ENCODE peak calls at places on chromosomes 13 and 19, in five cellular contexts. Z is activated T-helper 2 cell treated with anti-CD3 and anti-CD28 coated beads, Interferon-gamma antibody, Interleukin-2, Interleukin-4, amounts not matched to agents 10 μg/mL and 5 μg/mL and 100 μg/mL, durations not matched to agents 14 hours and 24 hours and 36 hours; M is activated CD4-positive, alpha-beta T cell treated with anti-CD3 and anti-CD28 coated beads for 36 hours; V is endothelial cell of umbilical vein; F is COR-L47. H is an unnamed sample.

GRCh38 chr19:5345895-5346386 is 5.3 kb upstream of the PTPRS start:
- DNase-seq in M (peak; percentile 51), Z (no peak), F (no peak), V (peak; percentile 35), H (no peak)

GRCh38 chr13:20303636-20304035 is 71.5 kb upstream of the GJB6 start:
- DNase-seq in M (no peak), F (no peak), Z (no peak), V (no peak), H (no peak)

GRCh38 chr13:101945435-101945834 is 456.4 kb downstream of the FGF14 start:
- DNase-seq in Z (no peak), V (no peak), M (no peak), F (no peak), H (peak; percentile 41)

GRCh38 chr13:51587372-51587771 is 3.1 kb downstream of the WDFY2 start:
- DNase-seq in F (no peak), Z (no peak), V (no peak), M (no peak), H (no peak)

GRCh38 chr19:1275976-1276619 is 768 bp downstream of the FAM174C start:
- DNase-seq in Z (no peak), F (no peak), V (no peak), M (no peak), H (no peak)

GRCh38 chr19:7512400-7512851 is 3.5 kb upstream of the ZNF358 start:
- DNase-seq in Z (no peak), V (no peak), F (no peak), M (no peak), H (peak; percentile 94)

GRCh38 chr13:44423824-44424223 is 50.2 kb downstream of the SERP2 start:
- DNase-seq in M (no peak), F (no peak), V (no peak), Z (no peak), H (no peak)

GRCh38 chr13:22926176-22927007 is 254.4 kb upstream of the SGCG start:
- DNase-seq in M (peak; percentile 16), V (no peak), F (no peak), Z (no peak), H (no peak)

GRCh38 chr19:47099576-47100050 is 14.0 kb downstream of the ZC3H4 start:
- DNase-seq in F (no peak), V (no peak), M (no peak), Z (no peak), H (no peak)

GRCh38 chr19:4597278-4597974 is 37.9 kb upstream of the SEMA6B start:
- DNase-seq in Z (peak; percentile 13), V (peak; percentile 41), F (no peak), M (no peak), H (peak; percentile 75)

GRCh38 chr13:47705185-47705584 is 295.9 kb downstream of the SUCLA2 start:
- DNase-seq in Z (no peak), M (no peak), V (no peak), F (no peak), H (no peak)

GRCh38 chr19:14031719-14032480 is at the start of gene IL27RA:
- DNase-seq in V (peak; percentile 40), M (peak; percentile 83), F (peak; percentile 54), Z (peak; percentile 80), H (peak; percentile 82)

GRCh38 chr13:75993823-75994222 is 357.7 kb downstream of the LMO7 start:
- DNase-seq in V (no peak), Z (no peak), F (no peak), M (no peak), H (no peak)

GRCh38 chr19:8881512-8881911 is 49.3 kb downstream of the MBD3L1 start:
- DNase-seq in V (no peak), M (no peak), Z (no peak), F (no peak), H (no peak)

GRCh38 chr19:51098366-51099069 is 9.7 kb downstream of the CTU1 start:
- DNase-seq in V (peak; percentile 19), F (no peak), Z (no peak), M (peak; percentile 47), H (no peak)

GRCh38 chr13:41916173-41916954 is 44.5 kb downstream of the VWA8 start:
- DNase-seq in F (no peak), Z (no peak), V (peak; percentile 86), M (no peak), H (no peak)

GRCh38 chr19:12864721-12865715 is 16.2 kb downstream of the DNASE2 start:
- DNase-seq in V (no peak), Z (no peak), F (no peak), M (no peak), H (no peak)

GRCh38 chr13:26017196-26017921 is 34.5 kb downstream of the SHISA2 start:
- DNase-seq in M (no peak), F (no peak), Z (no peak), V (no peak), H (no peak)

GRCh38 chr13:98473135-98473791 is 103.6 kb downstream of the STK24 start:
- DNase-seq in M (no peak), V (no peak), F (no peak), Z (no peak), H (no peak)

GRCh38 chr13:64054306-64054705 is 2638.7 kb upstream of the PCDH20 start:
- DNase-seq in V (peak; percentile 55), Z (no peak), F (no peak), M (no peak), H (no peak)

GRCh38 chr13:107866007-107866665 is 349.2 kb downstream of the LIG4 start:
- DNase-seq in V (peak; percentile 52), F (peak; percentile 88), M (peak; percentile 11), Z (no peak), H (peak; percentile 62)

GRCh38 chr13:62131604-62132003 is 716.0 kb upstream of the PCDH20 start:
- DNase-seq in M (no peak), Z (no peak), V (no peak), F (no peak), H (no peak)